ENCODE peak calls at places on chromosomes 7 and 10, in eight cellular contexts. G is amniotic stem cell; P is MCF 10A; H is mammary epithelial cell; I is left ventricle myocardium inferior; T is A549; E is AG04449; B is stimulated activated CD4-positive, alpha-beta T cell treated with anti-CD3 and anti-CD28 coated beads, Interleukin-15, amount 100 ng/mL, for 24 hours. Z is an unnamed sample.

GRCh38 chr7:116097365-116098009 is 66.9 kb upstream of the TFEC start:
- DNase-seq in I (no peak), B (no peak), H (peak), E (peak), P (peak), G (no peak), T (peak), Z (peak)

GRCh38 chr7:102456327-102456726 is 8.3 kb downstream of the ALKBH4 start:
- DNase-seq in T (no peak), G (no peak), E (no peak), B (no peak), H (no peak), I (no peak), P (peak), Z (peak)

GRCh38 chr10:86658261-86658741 is 4.0 kb downstream of the OPN4 start:
- DNase-seq in P (no peak), B (no peak), T (no peak), H (no peak), I (no peak), G (no peak), E (no peak), Z (no peak)

GRCh38 chr7:55187701-55188491 is 169.1 kb downstream of the EGFR start:
- DNase-seq in I (peak), H (no peak), G (no peak), T (no peak), P (no peak), E (no peak), B (no peak), Z (no peak)

GRCh38 chr7:158846304-158846703 is 10.1 kb upstream of the DYNC2I1 start:
- DNase-seq in T (no peak), P (no peak), E (no peak), I (no peak), H (no peak), G (no peak), B (no peak), Z (no peak)

GRCh38 chr10:20768849-20769248 is 128.3 kb downstream of the NEBL start:
- DNase-seq in B (no peak), I (no peak), H (peak), E (no peak), P (peak), T (no peak), G (no peak), Z (no peak)

GRCh38 chr10:124827474-124827873 is 25.9 kb downstream of the ABRAXAS2 start:
- DNase-seq in T (peak), B (peak), E (no peak), H (no peak), G (no peak), P (peak), I (no peak), Z (no peak)

GRCh38 chr7:125090596-125090995 is 161.0 kb upstream of the POT1 start:
- DNase-seq in H (peak), B (no peak), T (no peak), E (no peak), P (peak), I (no peak), G (no peak), Z (no peak)

GRCh38 chr7:79096361-79096805 is 357.1 kb downstream of the MAGI2 start:
- DNase-seq in P (no peak), E (peak), B (no peak), H (peak), I (no peak), T (no peak), G (peak), Z (no peak)

GRCh38 chr10:24569828-24570657 is 153.6 kb downstream of the ARHGAP21 start:
- DNase-seq in P (no peak), H (no peak), E (no peak), T (no peak), G (no peak), B (no peak), I (no peak), Z (no peak)

GRCh38 chr7:80247144-80247543 is 112.5 kb downstream of the GNAI1 start:
- DNase-seq in T (no peak), P (no peak), H (no peak), G (no peak), I (no peak), B (no peak), E (no peak), Z (no peak)

Z was measured in H4.